ENCODE peak calls at places on chromosomes 4 and X, in four cellular contexts. S is HepG2, O is K562, K is A549. Q is an unnamed sample.

GRCh38 chr4:101200561-101200960 is 146.8 kb downstream of the PPP3CA start:
- DNase-seq in O (no peak), K (peak; percentile 89), S (peak; percentile 48), Q (peak; percentile 98)

GRCh38 chr4:10866691-10867090 is 182.1 kb upstream of the CLNK start:
- DNase-seq in S (no peak), K (no peak), O (no peak), Q (no peak)

GRCh38 chrX:136086521-136086920 is 60.8 kb upstream of the FHL1 start:
- DNase-seq in S (no peak), K (no peak), O (no peak), Q (peak; percentile 24)

GRCh38 chrX:2478546-2479419 is 22.0 kb downstream of the DHRSX start:
- DNase-seq in S (no peak), K (peak; percentile 65), O (no peak), Q (no peak)

GRCh38 chrX:112734250-112734649 is 54.5 kb upstream of the LHFPL1 start:
- DNase-seq in O (no peak), K (no peak), S (no peak), Q (peak; percentile 14)

GRCh38 chrX:70613295-70613694 is 168.7 kb downstream of the DLG3 start:
- DNase-seq in S (no peak), O (no peak), K (no peak), Q (peak; percentile 53)

GRCh38 chrX:151790421-151791160 is 56.0 kb downstream of the CNGA2 start:
- DNase-seq in K (no peak), S (no peak), O (no peak), Q (no peak)

GRCh38 chrX:121858867-121859647 is 811.6 kb downstream of the GLUD2 start:
- DNase-seq in S (no peak), O (no peak), K (no peak), Q (no peak)

GRCh38 chr4:3613980-3614730 is 81.9 kb upstream of the LRPAP1 start:
- DNase-seq in O (no peak), K (no peak), S (peak; percentile 30), Q (no peak)

GRCh38 chr4:186693159-186693815 is 30.4 kb downstream of the FAT1 start:
- DNase-seq in O (peak; percentile 73), K (peak; percentile 74), S (no peak), Q (peak; percentile 87)

GRCh38 chr4:169293343-169294176 is 22.8 kb upstream of the SH3RF1 start:
- DNase-seq in S (no peak), K (no peak), O (no peak), Q (no peak)

GRCh38 chrX:93673869-93674271 is at the start of gene FAM133A:
- DNase-seq in O (no peak), K (peak; percentile 10), S (no peak), Q (peak; percentile 4)

GRCh38 chr4:143700060-143700419 is 435 bp downstream of the FREM3 start:
- DNase-seq in K (no peak), O (no peak), S (no peak), Q (no peak)

GRCh38 chr4:83276299-83277040 is 8.1 kb downstream of the COQ2 start:
- DNase-seq in O (no peak), S (no peak), K (no peak), Q (peak; percentile 32)

GRCh38 chr4:75180217-75180616 is 247.3 kb downstream of the PARM1 start:
- DNase-seq in K (no peak), O (no peak), S (no peak), Q (no peak)

GRCh38 chrX:75968293-75968692 is 183.2 kb upstream of the MAGEE2 start:
- DNase-seq in S (peak; percentile 3), K (peak; percentile 7), O (peak; percentile 5), Q (no peak)

GRCh38 chr4:61619528-61619927 is 419.4 kb downstream of the ADGRL3 start:
- DNase-seq in O (no peak), K (peak; percentile 0), S (no peak), Q (no peak)

GRCh38 chrX:123833387-123833786 is 26.5 kb upstream of the XIAP start:
- DNase-seq in O (peak; percentile 77), S (peak; percentile 60), K (peak; percentile 64), Q (peak; percentile 39)

DNA sequence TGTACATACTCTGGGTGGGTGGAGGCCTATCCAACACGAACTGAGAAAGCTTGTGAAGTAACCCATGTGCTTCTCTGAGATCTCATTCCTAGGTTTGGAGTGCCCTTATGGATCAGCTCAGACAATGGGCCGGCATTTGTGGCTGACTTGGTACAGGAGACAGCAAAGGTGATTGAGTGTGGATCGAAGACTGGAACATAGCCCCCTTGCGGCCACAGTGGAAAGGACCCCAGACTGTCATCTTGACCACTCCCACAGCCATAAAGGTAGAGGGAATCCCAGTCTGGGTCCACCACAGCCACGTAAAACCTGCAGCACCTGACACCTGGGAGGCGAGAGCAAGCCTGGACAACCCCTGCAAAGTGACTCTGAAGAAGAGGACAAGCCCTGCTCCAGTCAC is 598.0 kb upstream of the AADAT start:
- DNase-seq in O (no peak), S (no peak), K (no peak), Q (no peak)
- TF ChIP-seq MAZ in O (no peak), S (no peak), K (no peak), Q (no peak)

DNA sequence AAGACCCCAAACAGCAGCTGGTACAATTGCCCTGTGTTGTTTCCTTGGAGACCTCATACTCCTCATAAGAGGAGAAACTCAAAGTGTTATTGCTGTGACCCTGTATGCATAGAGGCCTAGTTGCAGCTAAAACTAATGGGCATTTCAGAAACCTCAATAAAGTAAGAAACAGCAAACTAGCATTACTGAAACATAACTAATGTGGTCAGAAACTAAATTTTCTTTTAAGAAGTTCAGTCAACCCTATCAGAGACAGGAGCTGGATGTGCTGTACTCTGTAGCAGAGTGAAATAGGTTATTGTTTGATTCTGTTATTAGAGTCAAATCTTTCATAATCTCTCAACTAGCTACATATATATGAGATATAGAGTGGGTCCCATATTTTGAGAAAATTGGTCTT is 257.5 kb upstream of the IRS4 start:
- DNase-seq in S (no peak), K (no peak), O (no peak), Q (no peak)
- TF ChIP-seq MAZ in S (no peak), K (no peak), O (no peak), Q (no peak)

GRCh38 chr4:138897818-138898226 is 117.8 kb upstream of the NOCT start:
- DNase-seq in O (peak; percentile 38), K (peak; percentile 53), S (peak; percentile 7), Q (peak; percentile 94)
- TF ChIP-seq MAZ in O (no peak), K (no peak), S (no peak), Q (no peak)

GRCh38 chrX:18938710-18939109 is 45.2 kb downstream of the PHKA2 start:
- DNase-seq in O (no peak), S (no peak), K (no peak), Q (peak; percentile 12)
- TF ChIP-seq MAZ in O (no peak), S (no peak), K (no peak), Q (no peak)

DNA sequence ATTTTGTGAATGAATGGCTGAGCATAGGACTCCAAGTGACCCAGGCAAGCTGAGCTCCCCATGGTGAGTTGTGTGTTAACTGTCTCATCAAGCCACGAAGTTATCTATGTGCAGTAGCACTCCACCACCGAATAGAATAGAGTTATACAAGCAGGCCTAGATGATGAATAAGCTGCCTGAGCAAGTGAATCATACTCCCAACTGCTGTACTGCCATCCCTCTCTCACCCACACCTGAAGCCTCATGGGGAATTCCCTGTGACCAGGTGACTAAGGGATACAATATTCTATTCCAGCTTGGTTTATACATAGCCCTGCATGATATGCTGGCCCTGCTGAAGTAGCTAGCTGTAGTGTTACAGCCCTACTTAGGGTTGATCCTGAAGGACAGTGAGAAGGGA is 38.6 kb downstream of the KDM5C start:
- DNase-seq in K (no peak), O (no peak), S (no peak), Q (peak; percentile 77)
- TF ChIP-seq MAZ in K (no peak), O (no peak), S (no peak), Q (no peak)

GRCh38 chr4:38132843-38133662 is 172.9 kb downstream of the PTTG2 start:
- DNase-seq in K (peak; percentile 14), S (peak; percentile 100), O (no peak), Q (no peak)

GRCh38 chr4:38133711-38134480 is 173.7 kb downstream of the PTTG2 start:
- DNase-seq in O (no peak), S (no peak), K (no peak), Q (no peak)

GRCh38 chr4:38131371-38132139 is 171.4 kb downstream of the PTTG2 start:
- DNase-seq in K (no peak), S (no peak), O (peak; percentile 32), Q (no peak)

GRCh38 chr4:38130884-38131283 is 170.7 kb downstream of the PTTG2 start:
- DNase-seq in S (no peak), O (no peak), K (no peak), Q (no peak)

GRCh38 chr4:38132140-38132673 is 172.0 kb downstream of the PTTG2 start:
- DNase-seq in K (no peak), O (no peak), S (no peak), Q (peak; percentile 99)
- TF ChIP-seq MAZ in K (no peak), O (no peak), S (no peak), Q (peak; percentile 21)

GRCh38 chr4:110442788-110443187 is 33.2 kb upstream of the ENPEP start:
- DNase-seq in S (no peak), O (no peak), K (no peak), Q (no peak)
- TF ChIP-seq MAZ in S (no peak), O (no peak), K (no peak), Q (no peak)